ENCODE peak calls at places on chromosomes 6 and 20, in four cellular contexts. E is neuronal stem cell, V is mesenchymal stem cell, B is trophoblast cell. N is an unnamed sample.

GRCh38 chr20:34753706-34754461 is 49.7 kb downstream of the TP53INP2 start:
- DNase-seq in E (no peak), B (peak), V (peak), N (peak)

GRCh38 chr6:111926731-111927302 is 53.6 kb upstream of the FYN start:
- DNase-seq in E (no peak), V (no peak), B (no peak), N (no peak)

GRCh38 chr20:3678893-3679720 is 2.7 kb downstream of the ADAM33 start:
- DNase-seq in V (no peak), B (no peak), E (no peak), N (no peak)

GRCh38 chr6:85469276-85470022 is 19.6 kb downstream of the NT5E start:
- DNase-seq in B (peak), V (peak), E (no peak), N (no peak)

GRCh38 chr6:140485740-140486467 is 1111.5 kb upstream of the CITED2 start:
- DNase-seq in E (no peak), V (peak), B (peak), N (peak)

GRCh38 chr20:38670786-38671185 is 53.5 kb upstream of the SLC32A1 start:
- DNase-seq in B (no peak), E (no peak), V (no peak), N (no peak)

GRCh38 chr6:41373919-41374617 is 38.7 kb downstream of the NCR2 start:
- DNase-seq in V (peak), B (no peak), E (peak), N (no peak)

GRCh38 chr6:20188630-20189075 is 23.6 kb downstream of the MBOAT1 start:
- DNase-seq in E (no peak), V (no peak), B (no peak), N (no peak)

GRCh38 chr20:17620371-17621228 is 50.7 kb downstream of the DSTN start:
- DNase-seq in B (no peak), E (no peak), V (no peak), N (no peak)

GRCh38 chr6:38806271-38806670 is 91.2 kb downstream of the DNAH8 start:
- DNase-seq in E (no peak), V (no peak), B (no peak), N (no peak)

GRCh38 chr20:57717797-57718196 is 8.0 kb upstream of the PMEPA1 start:
- DNase-seq in E (no peak), B (peak), V (no peak), N (no peak)

GRCh38 chr20:57716202-57716601 is 6.4 kb upstream of the PMEPA1 start:
- DNase-seq in B (no peak), E (no peak), V (peak), N (peak)

GRCh38 chr20:57716893-57717292 is 7.1 kb upstream of the PMEPA1 start:
- DNase-seq in E (no peak), V (no peak), B (no peak), N (no peak)

GRCh38 chr20:57718490-57719009 is 8.7 kb upstream of the PMEPA1 start:
- DNase-seq in E (peak), V (peak), B (peak), N (peak)

GRCh38 chr20:57719951-57720350 is 10.1 kb upstream of the PMEPA1 start:
- DNase-seq in B (no peak), E (no peak), V (no peak), N (no peak)
- H2AK5ac ChIP-seq in B (no peak), E (no peak), V (no peak), N (no peak)

GRCh38 chr6:118574051-118574865 is 26.2 kb downstream of the PLN start:
- DNase-seq in B (no peak), E (no peak), V (peak), N (peak)
- H2AK5ac ChIP-seq in B (no peak), E (no peak), V (peak), N (no peak)

DNA sequence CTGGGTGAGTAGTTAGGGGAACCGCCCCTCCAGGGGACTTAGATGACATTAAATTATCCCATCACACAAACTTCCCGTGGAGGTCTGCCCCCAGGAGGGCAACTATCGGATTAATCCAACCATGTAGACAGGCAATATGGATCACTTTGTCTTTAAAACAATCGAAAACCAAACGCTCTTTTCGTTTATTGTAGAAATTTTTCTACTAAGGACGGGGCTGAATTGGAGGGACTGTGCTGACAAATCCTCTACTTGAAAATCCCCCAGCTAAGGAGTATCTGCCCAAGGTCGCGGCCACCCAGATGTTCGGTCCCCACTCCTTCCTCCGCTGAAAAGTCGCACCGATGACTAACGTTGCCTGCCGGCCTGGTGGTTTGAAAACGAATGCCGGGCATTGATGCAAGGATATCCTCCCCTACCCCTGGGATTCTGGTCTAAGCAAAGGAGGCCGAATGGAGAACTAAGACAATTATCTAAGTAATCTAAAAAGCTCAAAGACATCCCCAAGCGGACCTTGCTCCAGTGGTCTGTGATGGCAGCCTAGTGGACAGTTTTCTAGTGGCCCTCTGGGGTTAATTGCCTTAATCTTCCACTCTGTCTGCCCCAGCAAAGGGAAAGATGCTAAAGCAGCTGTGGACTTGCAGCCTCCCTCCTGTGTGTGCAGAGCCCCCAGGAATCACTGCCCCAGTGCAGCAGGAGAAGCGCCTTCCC is 3.7 kb upstream of the FOXC1 start:
- DNase-seq in B (no peak), V (no peak), E (no peak), N (no peak)
- H2AK5ac ChIP-seq in B (no peak), V (no peak), E (no peak), N (peak)

DNA sequence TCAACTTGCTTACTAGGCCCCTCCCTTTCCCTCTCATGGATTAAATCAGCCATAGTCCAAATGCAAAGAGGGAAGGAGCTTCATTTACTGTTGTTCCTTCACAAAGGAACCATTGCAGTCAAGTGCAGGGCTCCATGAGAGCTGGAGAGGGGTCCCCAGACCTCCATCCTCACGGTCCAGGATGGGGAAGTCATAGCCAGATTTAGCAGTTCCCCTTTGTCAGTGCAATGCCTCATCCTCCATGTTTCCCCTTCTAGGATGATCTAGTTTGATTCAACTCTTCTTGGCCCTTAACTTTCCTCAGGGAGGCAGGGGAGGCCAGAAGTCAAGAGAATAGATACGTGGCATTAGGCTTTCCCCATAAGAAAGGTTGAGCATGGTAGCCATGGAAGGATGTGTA is 66.5 kb upstream of the FUCA2 start:
- DNase-seq in E (no peak), V (no peak), B (no peak), N (no peak)
- H2AK5ac ChIP-seq in E (no peak), V (no peak), B (no peak), N (peak)

GRCh38 chr6:34226731-34227586 is 9.7 kb upstream of the HMGA1 start:
- DNase-seq in B (no peak), E (no peak), V (no peak), N (no peak)
- H2AK5ac ChIP-seq in B (peak), E (peak), V (no peak), N (peak)

GRCh38 chr6:149999636-150000035 is 25.7 kb downstream of the RAET1L start:
- DNase-seq in B (no peak), E (no peak), V (no peak), N (no peak)

GRCh38 chr6:150004783-150005717 is 20.3 kb downstream of the RAET1L start:
- DNase-seq in V (peak), E (peak), B (peak), N (peak)

GRCh38 chr6:150004101-150004782 is 21.1 kb downstream of the RAET1L start:
- DNase-seq in V (no peak), E (no peak), B (no peak), N (no peak)

GRCh38 chr6:150002710-150003109 is 22.6 kb downstream of the RAET1L start:
- DNase-seq in V (no peak), E (no peak), B (no peak), N (no peak)

GRCh38 chr6:150001295-150001990 is 23.9 kb downstream of the RAET1L start:
- DNase-seq in B (no peak), V (no peak), E (no peak), N (no peak)
- H2AK5ac ChIP-seq in B (no peak), V (no peak), E (no peak), N (no peak)

GRCh38 chr6:31946370-31946885 is 533 bp downstream of the CFB start:
- DNase-seq in V (no peak), E (no peak), B (no peak), N (no peak)
- H2AK5ac ChIP-seq in V (no peak), E (peak), B (no peak), N (peak)

GRCh38 chr6:143885116-143885515 is 20.8 kb downstream of the ZC2HC1B start:
- DNase-seq in V (no peak), E (no peak), B (no peak), N (no peak)

GRCh38 chr6:143878272-143878760 is 14.0 kb downstream of the ZC2HC1B start:
- DNase-seq in V (no peak), B (peak), E (no peak), N (no peak)

DNA sequence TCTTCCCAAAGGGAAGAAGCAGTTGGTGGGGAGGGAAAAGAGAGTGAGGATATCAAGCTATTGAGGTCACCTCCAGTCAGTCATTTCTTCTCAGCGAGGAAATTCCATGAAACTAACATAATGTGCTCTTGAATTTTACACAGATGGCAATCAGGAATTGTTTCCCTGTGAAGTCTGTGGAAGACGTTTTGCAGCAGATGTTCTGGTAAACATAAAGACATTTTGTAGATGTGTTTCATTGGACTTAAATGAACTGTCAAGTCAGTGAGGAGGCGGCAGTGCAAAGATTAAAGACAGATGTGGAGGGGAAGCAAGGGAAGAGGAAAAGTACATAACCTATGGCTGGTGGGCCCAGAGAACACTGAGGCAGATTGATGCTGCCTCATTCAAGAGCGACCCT is 19.9 kb downstream of the ZC2HC1B start:
- DNase-seq in V (no peak), B (no peak), E (no peak), N (peak)
- H2AK5ac ChIP-seq in V (no peak), B (no peak), E (no peak), N (no peak)

DNA sequence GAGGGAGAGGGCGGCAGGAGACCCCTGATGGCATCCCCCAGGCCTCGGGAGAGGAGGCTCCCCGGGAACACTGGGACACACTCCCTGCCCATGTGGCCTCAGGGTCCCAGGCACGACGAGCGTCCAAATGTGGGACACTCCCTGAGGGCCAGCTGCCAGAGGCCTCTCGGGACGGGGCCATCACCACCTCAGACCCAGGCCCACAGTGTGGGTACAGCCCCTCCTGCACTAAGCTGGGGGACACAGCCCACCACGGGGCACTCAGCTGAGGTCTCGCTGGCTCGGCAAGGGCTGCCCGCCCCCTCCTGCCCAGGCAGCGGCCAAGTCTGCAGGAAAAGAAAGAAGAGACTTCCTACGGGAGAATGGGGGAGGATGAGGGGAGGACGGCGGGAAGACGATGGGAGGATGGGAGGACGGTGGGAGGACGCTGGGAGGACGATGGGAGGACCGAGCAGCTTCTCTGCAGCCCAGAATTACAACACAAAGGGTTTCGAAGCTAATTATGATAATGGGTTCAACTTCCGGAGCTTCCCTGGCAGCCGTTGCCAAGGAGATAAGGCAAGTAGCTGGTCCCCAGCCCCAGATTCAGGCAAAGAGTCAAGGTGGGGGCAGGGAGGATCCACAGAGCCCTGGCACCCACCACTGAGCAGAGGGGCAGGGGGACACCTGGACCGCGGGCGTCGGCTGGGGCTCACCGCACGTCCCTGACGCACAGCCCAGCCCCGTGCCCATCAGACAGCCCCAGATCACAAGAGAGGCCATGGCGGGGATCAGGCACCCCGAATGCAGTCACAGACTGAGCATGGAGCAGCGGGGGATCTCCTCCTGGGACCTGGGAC is 17.5 kb downstream of the KCNQ2 start:
- DNase-seq in E (no peak), B (no peak), V (no peak), N (no peak)
- H2AK5ac ChIP-seq in E (peak), B (no peak), V (no peak), N (no peak)

N was measured in IMR-90.